ENCODE peak calls at places on chromosomes 12 and 14, in eight cellular contexts. One of them, this sample, is unnamed. For H3K36me3, the result is how much of the 10 kb centered on the place peaks cover.

GRCh38 chr12:14403711-14404164 is 38.3 kb downstream of the ATF7IP start:
- DNase-seq in stomach: no peak
- DNase-seq in psoas muscle: no peak
- DNase-seq in fibroblast of lung: peak
- DNase-seq in lower lobe of right lung: no peak
- DNase-seq in cardiac muscle cell: peak
- DNase-seq in heart right ventricle: no peak
- DNase-seq in tibial artery: no peak
- DNase-seq in this sample: no peak

GRCh38 chr12:98424726-98425401 is 90.5 kb upstream of the TMPO start:
- DNase-seq in psoas muscle: peak
- DNase-seq in lower lobe of right lung: peak
- DNase-seq in cardiac muscle cell: peak
- DNase-seq in heart right ventricle: peak
- DNase-seq in fibroblast of lung: peak
- DNase-seq in stomach: peak
- DNase-seq in tibial artery: peak
- DNase-seq in this sample: no peak

GRCh38 chr12:60148831-60149230 is 553.0 kb downstream of the SLC16A7 start:
- DNase-seq in cardiac muscle cell: peak
- DNase-seq in stomach: no peak
- DNase-seq in psoas muscle: peak
- DNase-seq in heart right ventricle: no peak
- DNase-seq in lower lobe of right lung: no peak
- DNase-seq in tibial artery: no peak
- DNase-seq in fibroblast of lung: peak
- DNase-seq in this sample: no peak

GRCh38 chr12:133192847-133193246 is 11.6 kb downstream of the ZNF268 start:
- DNase-seq in cardiac muscle cell: no peak
- DNase-seq in lower lobe of right lung: no peak
- DNase-seq in tibial artery: no peak
- DNase-seq in stomach: no peak
- DNase-seq in fibroblast of lung: no peak
- DNase-seq in heart right ventricle: no peak
- DNase-seq in psoas muscle: no peak
- DNase-seq in this sample: no peak

GRCh38 chr12:116818341-116818856 is 62.8 kb downstream of the HRK start:
- DNase-seq in fibroblast of lung: peak
- DNase-seq in lower lobe of right lung: no peak
- DNase-seq in cardiac muscle cell: peak
- DNase-seq in psoas muscle: no peak
- DNase-seq in stomach: peak
- DNase-seq in tibial artery: peak
- DNase-seq in heart right ventricle: peak
- DNase-seq in this sample: no peak

GRCh38 chr14:78519863-78520262 is 349.7 kb downstream of the NRXN3 start:
- DNase-seq in heart right ventricle: no peak
- DNase-seq in lower lobe of right lung: no peak
- DNase-seq in cardiac muscle cell: peak
- DNase-seq in stomach: no peak
- DNase-seq in fibroblast of lung: peak
- DNase-seq in tibial artery: no peak
- DNase-seq in psoas muscle: no peak
- DNase-seq in this sample: no peak

GRCh38 chr14:33629721-33630287 is 321.1 kb downstream of the EGLN3 start:
- DNase-seq in psoas muscle: no peak
- DNase-seq in tibial artery: no peak
- DNase-seq in fibroblast of lung: no peak
- DNase-seq in stomach: no peak
- DNase-seq in cardiac muscle cell: no peak
- DNase-seq in heart right ventricle: no peak
- DNase-seq in lower lobe of right lung: no peak
- DNase-seq in this sample: no peak

GRCh38 chr12:75578546-75578945 is 67.1 kb upstream of the KRR1 start:
- DNase-seq in tibial artery: no peak
- DNase-seq in cardiac muscle cell: no peak
- DNase-seq in heart right ventricle: no peak
- DNase-seq in stomach: no peak
- DNase-seq in psoas muscle: no peak
- DNase-seq in fibroblast of lung: no peak
- DNase-seq in lower lobe of right lung: no peak
- DNase-seq in this sample: no peak

GRCh38 chr14:65696801-65697200 is 284.3 kb downstream of the FUT8 start:
- DNase-seq in fibroblast of lung: no peak
- DNase-seq in stomach: no peak
- DNase-seq in tibial artery: no peak
- DNase-seq in cardiac muscle cell: no peak
- DNase-seq in lower lobe of right lung: no peak
- DNase-seq in psoas muscle: no peak
- DNase-seq in heart right ventricle: no peak
- DNase-seq in this sample: no peak

GRCh38 chr12:26723379-26724308 is 109.3 kb downstream of the ITPR2 start:
- DNase-seq in stomach: no peak
- DNase-seq in fibroblast of lung: peak
- DNase-seq in cardiac muscle cell: peak
- DNase-seq in lower lobe of right lung: no peak
- DNase-seq in psoas muscle: no peak
- DNase-seq in heart right ventricle: no peak
- DNase-seq in tibial artery: peak
- DNase-seq in this sample: no peak

GRCh38 chr12:26724309-26724702 is 108.7 kb downstream of the ITPR2 start:
- DNase-seq in heart right ventricle: no peak
- DNase-seq in psoas muscle: no peak
- DNase-seq in tibial artery: no peak
- DNase-seq in lower lobe of right lung: no peak
- DNase-seq in stomach: no peak
- DNase-seq in cardiac muscle cell: no peak
- DNase-seq in fibroblast of lung: no peak
- DNase-seq in this sample: no peak

GRCh38 chr12:26715232-26715631 is 117.8 kb downstream of the ITPR2 start:
- DNase-seq in stomach: no peak
- DNase-seq in heart right ventricle: no peak
- DNase-seq in cardiac muscle cell: no peak
- DNase-seq in lower lobe of right lung: no peak
- DNase-seq in tibial artery: no peak
- DNase-seq in psoas muscle: no peak
- DNase-seq in fibroblast of lung: no peak
- DNase-seq in this sample: no peak

GRCh38 chr12:26721800-26722199 is 111.2 kb downstream of the ITPR2 start:
- DNase-seq in fibroblast of lung: peak
- DNase-seq in psoas muscle: no peak
- DNase-seq in heart right ventricle: no peak
- DNase-seq in tibial artery: no peak
- DNase-seq in lower lobe of right lung: no peak
- DNase-seq in cardiac muscle cell: no peak
- DNase-seq in stomach: no peak
- DNase-seq in this sample: no peak

GRCh38 chr12:26719852-26720251 is 113.1 kb downstream of the ITPR2 start:
- DNase-seq in lower lobe of right lung: no peak
- DNase-seq in cardiac muscle cell: no peak
- DNase-seq in fibroblast of lung: no peak
- DNase-seq in psoas muscle: no peak
- DNase-seq in tibial artery: no peak
- DNase-seq in stomach: no peak
- DNase-seq in heart right ventricle: no peak
- DNase-seq in this sample: no peak
- TF ChIP-seq CTCF in lower lobe of right lung: no peak
- TF ChIP-seq CTCF in cardiac muscle cell: peak
- TF ChIP-seq CTCF in fibroblast of lung: peak
- TF ChIP-seq CTCF in psoas muscle: peak
- TF ChIP-seq CTCF in tibial artery: no peak
- TF ChIP-seq CTCF in stomach: no peak
- TF ChIP-seq CTCF in heart right ventricle: no peak
- TF ChIP-seq CTCF in this sample: no peak

GRCh38 chr14:100065161-100065871 is at the start of gene EVL:
- DNase-seq in lower lobe of right lung: peak
- DNase-seq in stomach: peak
- DNase-seq in cardiac muscle cell: no peak
- DNase-seq in tibial artery: no peak
- DNase-seq in fibroblast of lung: no peak
- DNase-seq in heart right ventricle: peak
- DNase-seq in psoas muscle: no peak
- DNase-seq in this sample: peak

GRCh38 chr14:100067971-100068959 is 3.0 kb downstream of the EVL start:
- DNase-seq in psoas muscle: no peak
- DNase-seq in fibroblast of lung: no peak
- DNase-seq in cardiac muscle cell: peak
- DNase-seq in heart right ventricle: peak
- DNase-seq in tibial artery: peak
- DNase-seq in stomach: peak
- DNase-seq in lower lobe of right lung: peak
- DNase-seq in this sample: peak

GRCh38 chr14:100067481-100067880 is 2.3 kb downstream of the EVL start:
- DNase-seq in stomach: no peak
- DNase-seq in tibial artery: no peak
- DNase-seq in cardiac muscle cell: no peak
- DNase-seq in heart right ventricle: no peak
- DNase-seq in lower lobe of right lung: no peak
- DNase-seq in psoas muscle: no peak
- DNase-seq in fibroblast of lung: no peak
- DNase-seq in this sample: no peak

GRCh38 chr14:100066984-100067383 is 1.8 kb downstream of the EVL start:
- DNase-seq in fibroblast of lung: no peak
- DNase-seq in cardiac muscle cell: no peak
- DNase-seq in tibial artery: no peak
- DNase-seq in psoas muscle: no peak
- DNase-seq in stomach: no peak
- DNase-seq in lower lobe of right lung: no peak
- DNase-seq in heart right ventricle: no peak
- DNase-seq in this sample: no peak

GRCh38 chr14:100065942-100066574 is 836 bp downstream of the EVL start:
- DNase-seq in lower lobe of right lung: no peak
- DNase-seq in stomach: peak
- DNase-seq in cardiac muscle cell: peak
- DNase-seq in tibial artery: no peak
- DNase-seq in fibroblast of lung: no peak
- DNase-seq in heart right ventricle: no peak
- DNase-seq in psoas muscle: no peak
- DNase-seq in this sample: peak
- H3K4me3 ChIP-seq in lower lobe of right lung: peak
- H3K4me3 ChIP-seq in stomach: peak
- H3K4me3 ChIP-seq in cardiac muscle cell: no peak
- H3K4me3 ChIP-seq in tibial artery: no peak
- H3K4me3 ChIP-seq in fibroblast of lung: no peak
- H3K4me3 ChIP-seq in heart right ventricle: peak
- H3K4me3 ChIP-seq in psoas muscle: peak
- H3K4me3 ChIP-seq in this sample: no peak

GRCh38 chr14:91184559-91184958 is 59.9 kb downstream of the GPR68 start:
- DNase-seq in fibroblast of lung: no peak
- DNase-seq in cardiac muscle cell: no peak
- DNase-seq in psoas muscle: no peak
- DNase-seq in tibial artery: no peak
- DNase-seq in heart right ventricle: no peak
- DNase-seq in lower lobe of right lung: no peak
- DNase-seq in stomach: no peak
- DNase-seq in this sample: no peak

GRCh38 chr14:91186515-91187066 is 57.9 kb downstream of the GPR68 start:
- DNase-seq in cardiac muscle cell: no peak
- DNase-seq in fibroblast of lung: peak
- DNase-seq in stomach: no peak
- DNase-seq in lower lobe of right lung: no peak
- DNase-seq in heart right ventricle: no peak
- DNase-seq in psoas muscle: no peak
- DNase-seq in tibial artery: no peak
- DNase-seq in this sample: no peak

GRCh38 chr14:91190853-91191252 is 53.7 kb downstream of the GPR68 start:
- DNase-seq in stomach: no peak
- DNase-seq in lower lobe of right lung: no peak
- DNase-seq in heart right ventricle: no peak
- DNase-seq in psoas muscle: no peak
- DNase-seq in tibial artery: no peak
- DNase-seq in fibroblast of lung: no peak
- DNase-seq in cardiac muscle cell: no peak
- DNase-seq in this sample: no peak

GRCh38 chr14:91185721-91186120 is 58.8 kb downstream of the GPR68 start:
- DNase-seq in fibroblast of lung: peak
- DNase-seq in lower lobe of right lung: no peak
- DNase-seq in stomach: no peak
- DNase-seq in heart right ventricle: no peak
- DNase-seq in cardiac muscle cell: no peak
- DNase-seq in tibial artery: no peak
- DNase-seq in psoas muscle: no peak
- DNase-seq in this sample: no peak

DNA sequence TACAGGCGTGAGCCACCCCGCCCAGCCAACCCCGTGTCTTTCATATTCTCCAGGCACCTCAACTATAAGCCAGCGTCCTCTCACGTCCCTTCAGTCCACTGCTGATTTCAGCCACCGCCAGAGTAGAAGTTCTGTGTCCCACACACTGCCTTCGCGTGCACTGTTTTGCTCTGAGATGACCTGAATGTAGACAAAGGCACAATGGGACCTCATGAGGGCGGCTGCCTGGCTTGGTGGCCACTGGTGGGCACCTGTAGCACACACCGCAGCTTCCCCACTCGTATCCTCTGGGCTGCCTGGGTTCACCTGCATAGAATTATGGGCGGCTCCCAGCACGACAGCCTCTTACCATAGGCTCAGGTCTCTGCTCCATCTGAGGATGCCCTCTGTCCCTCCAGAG is 57.2 kb downstream of the GPR68 start:
- DNase-seq in psoas muscle: no peak
- DNase-seq in stomach: no peak
- DNase-seq in heart right ventricle: no peak
- DNase-seq in cardiac muscle cell: no peak
- DNase-seq in fibroblast of lung: no peak
- DNase-seq in lower lobe of right lung: no peak
- DNase-seq in tibial artery: no peak
- DNase-seq in this sample: no peak
- H3K36me3 ChIP-seq in psoas muscle: half or more
- H3K36me3 ChIP-seq in stomach: half or more
- H3K36me3 ChIP-seq in heart right ventricle: under half
- H3K36me3 ChIP-seq in cardiac muscle cell: under half
- H3K36me3 ChIP-seq in fibroblast of lung: under half
- H3K36me3 ChIP-seq in lower lobe of right lung: half or more
- H3K36me3 ChIP-seq in tibial artery: under half
- H3K36me3 ChIP-seq in this sample: under half

DNA sequence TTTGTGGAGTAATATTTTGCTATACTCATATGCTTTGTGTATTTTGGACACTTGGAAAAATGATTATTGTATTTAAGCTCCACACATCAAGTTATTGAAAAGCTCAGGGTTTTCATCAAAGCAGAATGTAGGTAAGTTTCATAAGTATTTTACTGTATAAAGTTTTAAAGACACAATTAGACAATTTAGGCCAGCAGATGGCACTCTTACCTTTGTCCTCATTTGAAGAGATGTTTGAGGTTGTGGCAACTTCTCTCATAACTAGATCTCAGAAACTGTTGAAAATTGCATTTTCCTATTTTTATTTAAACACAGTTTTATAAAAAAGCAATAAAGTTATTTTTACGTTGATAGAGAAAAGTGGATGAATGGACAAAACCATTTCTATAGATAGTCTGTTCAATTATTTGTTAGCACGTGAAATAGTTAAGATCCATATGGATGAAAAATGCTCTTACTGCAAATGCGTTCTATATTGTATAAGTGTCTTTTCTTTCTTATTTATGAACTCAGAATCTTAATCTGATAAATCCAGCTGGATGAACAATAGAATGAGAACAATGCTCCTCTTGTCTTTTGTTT is 300.0 kb downstream of the AEBP2 start:
- DNase-seq in cardiac muscle cell: peak
- DNase-seq in heart right ventricle: no peak
- DNase-seq in lower lobe of right lung: no peak
- DNase-seq in stomach: no peak
- DNase-seq in fibroblast of lung: peak
- DNase-seq in tibial artery: no peak
- DNase-seq in psoas muscle: no peak
- DNase-seq in this sample: no peak
- TF ChIP-seq CTCF in cardiac muscle cell: peak
- TF ChIP-seq CTCF in heart right ventricle: peak
- TF ChIP-seq CTCF in lower lobe of right lung: peak
- TF ChIP-seq CTCF in stomach: peak
- TF ChIP-seq CTCF in fibroblast of lung: peak
- TF ChIP-seq CTCF in tibial artery: peak
- TF ChIP-seq CTCF in psoas muscle: peak
- TF ChIP-seq CTCF in this sample: no peak

This sample was measured in mucosa of descending colon.